ENCODE peak calls at places on chromosome 21, in five cellular contexts. N is A549, A is pancreas, C is HFF-Myc, L is RCC 7860. I is an unnamed sample.

GRCh38 chr21:36186506-36187399 is 30.1 kb downstream of the DOP1B start:
- DNase-seq in N (no peak), A (no peak), C (no peak), L (no peak), I (peak)

GRCh38 chr21:32143222-32143939 is 135.5 kb downstream of the MIS18A start:
- DNase-seq in N (no peak), A (no peak), C (peak), L (no peak), I (no peak)

GRCh38 chr21:25708467-25709065 is 26.1 kb downstream of the ATP5PF start:
- DNase-seq in N (peak), A (no peak), C (peak), L (peak), I (no peak)

GRCh38 chr21:34280389-34280795 is 83.4 kb upstream of the KCNE2 start:
- DNase-seq in N (no peak), A (no peak), C (no peak), L (no peak), I (no peak)

GRCh38 chr21:19236209-19236608 is 832.6 kb upstream of the TMPRSS15 start:
- DNase-seq in N (no peak), A (no peak), C (no peak), L (no peak), I (no peak)

GRCh38 chr21:29114765-29115164 is 15.7 kb upstream of the MAP3K7CL start:
- DNase-seq in N (peak), A (no peak), C (peak), L (peak), I (no peak)

GRCh38 chr21:38920631-38921398 is 115.1 kb downstream of the ETS2 start:
- DNase-seq in N (no peak), A (no peak), C (peak), L (no peak), I (no peak)

GRCh38 chr21:29719561-29719960 is 220.2 kb downstream of the GRIK1 start:
- DNase-seq in N (no peak), A (no peak), C (no peak), L (no peak), I (no peak)

GRCh38 chr21:43824250-43824882 is 35.0 kb downstream of the RRP1 start:
- DNase-seq in N (no peak), A (no peak), C (no peak), L (no peak), I (no peak)

GRCh38 chr21:35336534-35336933 is 287.4 kb upstream of the RUNX1 start:
- DNase-seq in N (no peak), A (no peak), C (no peak), L (no peak), I (no peak)

GRCh38 chr21:46585191-46585953 is 19.5 kb downstream of the S100B start:
- DNase-seq in N (no peak), A (no peak), C (no peak), L (no peak), I (no peak)

GRCh38 chr21:37631319-37632117 is 264.9 kb downstream of the DYRK1A start:
- DNase-seq in N (peak), A (no peak), C (no peak), L (no peak), I (no peak)

GRCh38 chr21:43958364-43959158 is 53.5 kb upstream of the TRAPPC10 start:
- DNase-seq in N (no peak), A (no peak), C (no peak), L (no peak), I (no peak)

GRCh38 chr21:16794944-16795343 is 717.9 kb upstream of the CXADR start:
- DNase-seq in N (peak), A (no peak), C (peak), L (peak), I (no peak)

GRCh38 chr21:41664881-41665765 is 101.7 kb downstream of the RIPK4 start:
- DNase-seq in N (no peak), A (no peak), C (no peak), L (peak), I (peak)

GRCh38 chr21:42563261-42564045 is 49.8 kb downstream of the SLC37A1 start:
- DNase-seq in N (no peak), A (no peak), C (no peak), L (no peak), I (peak)

GRCh38 chr21:46297311-46298082 is 11.4 kb downstream of the YBEY start:
- DNase-seq in N (no peak), A (no peak), C (no peak), L (no peak), I (peak)

GRCh38 chr21:35529141-35529863 is 480.2 kb upstream of the RUNX1 start:
- DNase-seq in N (no peak), A (no peak), C (no peak), L (peak), I (no peak)

GRCh38 chr21:16579538-16579937 is 849.8 kb downstream of the USP25 start:
- DNase-seq in N (no peak), A (no peak), C (peak), L (no peak), I (no peak)

GRCh38 chr21:33067457-33067856 is 2.5 kb upstream of the OLIG1 start:
- DNase-seq in N (no peak), A (no peak), C (no peak), L (no peak), I (no peak)

GRCh38 chr21:45940621-45941337 is 40.8 kb upstream of the COL6A1 start:
- DNase-seq in N (no peak), A (no peak), C (no peak), L (no peak), I (peak)